ENCODE peak calls at places on chromosomes 12 and 14, in six cellular contexts. A, K, R, U, L and B are unnamed samples.
A peak's percentile ranks its signal among the peaks of the same experiment; 100 is the strongest.

GRCh38 chr12:47361389-47362031 is 281.8 kb upstream of the AMIGO2 start:
- DNase-seq in A (peak; percentile 80), K (peak; percentile 85), R (no peak), U (no peak), L (no peak), B (no peak)

GRCh38 chr12:50055831-50056628 is 1.4 kb upstream of the ASIC1 start:
- DNase-seq in A (no peak), K (peak; percentile 77), R (peak; percentile 84), U (peak; percentile 30), L (peak; percentile 82), B (peak; percentile 46)

GRCh38 chr12:3225796-3226180 is 148.6 kb downstream of the TSPAN9 start:
- DNase-seq in A (no peak), K (no peak), R (no peak), U (no peak), L (no peak), B (no peak)

GRCh38 chr14:69298131-69299071 is 38.4 kb downstream of the GALNT16 start:
- DNase-seq in A (peak; percentile 36), K (no peak), R (no peak), U (no peak), L (peak; percentile 36), B (no peak)

GRCh38 chr12:104823985-104824441 is 134.1 kb downstream of the SLC41A2 start:
- DNase-seq in A (peak; percentile 78), K (peak; percentile 60), R (no peak), U (no peak), L (no peak), B (no peak)

GRCh38 chr12:89448951-89449371 is 75.6 kb downstream of the GALNT4 start:
- DNase-seq in A (no peak), K (no peak), R (no peak), U (no peak), L (no peak), B (no peak)

GRCh38 chr14:28651148-28651547 is 115.4 kb upstream of the FOXG1 start:
- DNase-seq in A (no peak), K (no peak), R (peak; percentile 32), U (no peak), L (no peak), B (no peak)

GRCh38 chr12:75986001-75986739 is 45.4 kb downstream of the PHLDA1 start:
- DNase-seq in A (no peak), K (no peak), R (no peak), U (peak; percentile 44), L (no peak), B (no peak)

GRCh38 chr12:18294889-18295288 is 33.6 kb downstream of the PIK3C2G start:
- DNase-seq in A (no peak), K (no peak), R (no peak), U (no peak), L (no peak), B (no peak)

GRCh38 chr12:45122776-45123380 is 72.0 kb upstream of the DBX2 start:
- DNase-seq in A (no peak), K (peak; percentile 30), R (peak; percentile 66), U (peak; percentile 17), L (no peak), B (no peak)

GRCh38 chr12:124273630-124274029 is 21.3 kb upstream of the RFLNA start:
- DNase-seq in A (no peak), K (peak; percentile 82), R (peak; percentile 77), U (peak; percentile 90), L (peak; percentile 66), B (no peak)

GRCh38 chr14:91997492-91997891 is 42.4 kb downstream of the TRIP11 start:
- DNase-seq in A (no peak), K (peak; percentile 21), R (no peak), U (no peak), L (no peak), B (no peak)

GRCh38 chr12:100857418-100857817 is 62.8 kb downstream of the ANO4 start:
- DNase-seq in A (no peak), K (no peak), R (no peak), U (no peak), L (no peak), B (no peak)

DNA sequence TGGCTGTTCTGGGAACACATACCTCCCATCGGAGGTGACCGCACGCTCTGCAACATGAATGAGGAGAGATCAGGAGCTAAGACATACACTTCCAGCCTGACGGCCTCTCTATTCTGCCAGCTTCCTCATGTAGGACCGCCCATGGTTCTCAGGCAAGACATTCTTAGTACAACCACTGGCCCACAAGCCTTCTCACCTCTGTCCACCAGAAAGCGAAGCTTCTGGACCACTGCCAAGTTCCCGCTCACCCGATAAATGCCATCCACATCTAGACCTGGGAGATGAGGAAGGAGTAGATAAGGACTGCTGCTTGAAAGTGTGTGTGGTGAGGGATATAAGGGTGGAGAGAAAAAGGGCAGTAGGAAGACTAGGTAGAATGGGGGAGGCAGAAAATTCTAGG is 5.2 kb downstream of the ARHGAP9 start:
- DNase-seq in A (peak; percentile 62), K (peak; percentile 65), R (no peak), U (no peak), L (no peak), B (no peak)
- H3K27me3 ChIP-seq in A (peaks cover 13% of the 10 kb centered on the region), K (peaks cover 21% of the 10 kb centered on the region), R (peaks cover 57% of the 10 kb centered on the region), U (peaks cover 65% of the 10 kb centered on the region), L (peaks cover 39% of the 10 kb centered on the region), B (peaks cover 45% of the 10 kb centered on the region)

GRCh38 chr14:90903101-90903500 is 86.9 kb upstream of the TTC7B start:
- DNase-seq in A (no peak), K (peak; percentile 59), R (peak; percentile 78), U (peak; percentile 40), L (no peak), B (peak; percentile 46)
- TF ChIP-seq POLR2AphosphoS5 in A (no peak), K (no peak), R (no peak), U (no peak), L (no peak), B (no peak)

DNA sequence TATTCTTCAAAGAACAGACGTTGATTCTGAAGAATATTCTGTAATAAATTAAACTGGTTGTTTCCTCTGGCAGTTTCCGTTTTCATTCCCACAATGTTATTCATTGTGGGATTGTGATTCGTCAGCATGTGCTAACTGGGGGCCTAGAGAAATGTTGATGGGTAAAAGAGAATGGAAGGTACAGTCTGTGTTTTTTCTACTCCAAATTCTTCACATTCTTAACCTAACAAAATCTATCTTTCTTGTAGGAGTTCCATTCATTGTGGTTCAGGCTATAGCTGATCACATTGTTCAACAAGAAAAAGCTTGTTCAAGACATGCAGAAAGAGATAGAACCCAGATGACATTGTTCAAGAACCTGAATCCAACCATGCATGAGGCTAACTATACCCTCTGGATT is 5.9 kb downstream of the CD163 start:
- DNase-seq in A (no peak), K (no peak), R (peak; percentile 36), U (no peak), L (no peak), B (no peak)
- H3K27me3 ChIP-seq in A (no peaks in the 10 kb centered on the region), K (peaks cover 6% of the 10 kb centered on the region), R (no peaks in the 10 kb centered on the region), U (no peaks in the 10 kb centered on the region), L (no peaks in the 10 kb centered on the region), B (no peaks in the 10 kb centered on the region)

GRCh38 chr14:76863724-76864407 is 37.7 kb downstream of the LRRC74A start:
- DNase-seq in A (peak; percentile 85), K (no peak), R (no peak), U (peak; percentile 19), L (no peak), B (no peak)
- TF ChIP-seq POLR2AphosphoS5 in A (peak; percentile 58), K (no peak), R (no peak), U (no peak), L (no peak), B (peak; percentile 38)

GRCh38 chr12:130160711-130161231 is 1.5 kb upstream of the FZD10 start:
- DNase-seq in A (no peak), K (no peak), R (no peak), U (no peak), L (no peak), B (no peak)
- H3K27me3 ChIP-seq in A (peaks cover 96% of the 10 kb centered on the region), K (peaks cover 21% of the 10 kb centered on the region), R (peaks cover 96% of the 10 kb centered on the region), U (peaks cover 47% of the 10 kb centered on the region), L (peaks cover 76% of the 10 kb centered on the region), B (peaks cover 95% of the 10 kb centered on the region)

DNA sequence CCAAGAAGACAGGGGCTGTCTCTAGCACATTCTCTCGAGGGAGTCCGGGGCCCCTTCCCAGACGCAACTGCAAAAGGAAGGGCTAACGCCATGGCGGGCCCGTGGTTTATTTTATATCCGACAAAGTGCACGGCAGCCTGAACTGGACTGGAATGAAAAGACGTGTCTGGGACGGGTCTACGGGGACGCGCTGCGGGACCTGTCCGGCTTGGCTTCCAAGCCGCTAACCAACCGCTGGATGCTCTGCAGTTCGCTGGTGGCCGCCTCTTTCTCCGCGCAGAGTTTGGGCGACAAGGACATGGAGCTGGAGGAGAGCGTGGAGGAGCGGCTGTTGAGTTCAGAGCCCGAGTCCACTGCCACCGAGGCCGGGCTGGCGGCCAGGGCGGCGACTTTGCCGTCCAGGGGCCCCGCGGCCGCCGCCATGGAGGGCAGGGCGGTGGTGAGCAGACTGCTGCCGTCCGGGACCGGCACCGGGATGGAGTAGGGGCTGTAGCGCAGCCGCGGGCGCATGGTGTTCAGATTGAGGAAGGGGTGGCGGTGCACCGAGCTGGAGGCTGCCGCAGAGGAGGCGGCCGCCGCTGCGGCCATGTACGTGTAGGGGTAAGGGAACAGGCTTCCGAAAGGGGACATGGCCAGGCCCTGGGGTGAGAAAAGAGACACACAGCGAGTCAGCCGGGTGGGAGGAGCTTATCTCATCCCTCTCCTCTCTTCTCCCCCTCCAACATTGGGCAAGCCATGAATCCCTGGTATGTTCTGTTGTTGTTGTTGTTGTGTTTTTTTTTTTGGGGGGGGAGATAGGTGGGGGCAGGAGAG is 12.1 kb downstream of the TBX3 start:
- DNase-seq in A (no peak), K (no peak), R (peak; percentile 73), U (no peak), L (peak; percentile 78), B (no peak)
- TF ChIP-seq POLR2AphosphoS5 in A (no peak), K (no peak), R (no peak), U (no peak), L (no peak), B (no peak)

GRCh38 chr14:56081139-56081538 is 37.1 kb upstream of the PELI2 start:
- DNase-seq in A (no peak), K (no peak), R (no peak), U (no peak), L (no peak), B (no peak)
- H3K27me3 ChIP-seq in A (no peaks in the 10 kb centered on the region), K (no peaks in the 10 kb centered on the region), R (no peaks in the 10 kb centered on the region), U (no peaks in the 10 kb centered on the region), L (no peaks in the 10 kb centered on the region), B (no peaks in the 10 kb centered on the region)

DNA sequence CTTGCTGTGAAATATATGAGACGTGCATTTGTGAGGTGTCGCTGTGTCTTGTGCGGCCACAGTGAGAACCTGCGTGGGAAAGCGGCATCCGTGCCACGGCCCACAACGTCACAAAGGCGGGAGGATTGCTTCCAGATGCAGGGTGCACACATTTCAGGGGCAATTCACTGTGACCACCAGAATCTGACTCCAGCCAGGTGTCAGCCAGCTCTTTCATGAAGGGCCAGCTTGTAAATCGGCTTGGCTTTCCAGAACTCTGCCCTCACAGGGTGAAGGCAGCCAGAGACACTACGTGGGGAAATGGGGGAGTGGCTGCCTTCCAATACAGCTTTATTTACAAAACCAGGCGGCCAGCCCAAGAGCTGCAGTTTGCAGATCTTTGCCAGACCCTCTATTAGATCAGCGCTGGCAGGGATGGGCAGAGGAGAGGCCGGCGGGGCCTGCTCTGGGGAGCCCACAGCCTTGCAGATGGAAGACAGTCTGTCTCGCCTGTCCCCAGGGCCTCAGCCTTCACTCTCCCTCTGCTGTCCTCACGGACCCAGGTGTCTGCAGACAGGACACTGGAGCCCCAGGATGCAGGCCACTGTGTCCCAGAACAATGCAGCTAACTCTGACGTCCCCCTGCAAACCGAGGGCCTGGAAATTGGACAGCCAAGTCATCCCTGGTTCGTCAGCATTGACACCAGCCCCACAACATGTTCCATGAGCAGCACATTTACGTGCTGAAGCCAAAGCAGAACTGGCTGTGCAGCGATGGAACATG is 53.5 kb downstream of the ADGRD1 start:
- DNase-seq in A (peak; percentile 63), K (no peak), R (no peak), U (peak; percentile 25), L (no peak), B (peak; percentile 41)
- TF ChIP-seq POLR2AphosphoS5 in A (no peak), K (no peak), R (no peak), U (no peak), L (no peak), B (no peak)